ENCODE peak calls at places on chromosomes 13 and 19, in seven cellular contexts. Z is neuronal stem cell; S is DND-41; J is effector memory CD4-positive, alpha-beta T cell; B is Panc1; U is mucosa of descending colon; F is ovary. P is an unnamed sample. For H3K9me3, the result is how much of the 10 kb centered on the place peaks cover.

GRCh38 chr19:33878136-33878535 is 81.5 kb downstream of the KCTD15 start:
- DNase-seq in Z (no peak), S (no peak), J (no peak), B (no peak), U (no peak), F (no peak), P (no peak)

GRCh38 chr13:54627973-54628372 is 1599.4 kb downstream of the OLFM4 start:
- DNase-seq in Z (no peak), S (no peak), J (no peak), B (no peak), U (no peak), F (no peak), P (no peak)

GRCh38 chr19:50906217-50906616 is 5.0 kb downstream of the KLK4 start:
- DNase-seq in Z (peak), S (peak), J (no peak), B (no peak), U (no peak), F (no peak), P (peak)

GRCh38 chr19:29305268-29305667 is 92.3 kb upstream of the UQCRFS1 start:
- DNase-seq in Z (no peak), S (no peak), J (no peak), B (no peak), U (no peak), F (no peak), P (no peak)

GRCh38 chr19:49988433-49988832 is 27.5 kb upstream of the SIGLEC11 start:
- DNase-seq in Z (no peak), S (no peak), J (no peak), B (no peak), U (peak), F (no peak), P (peak)

GRCh38 chr13:36839981-36840380 is 21.0 kb downstream of the RFXAP start:
- DNase-seq in Z (no peak), S (no peak), J (no peak), B (no peak), U (no peak), F (no peak), P (no peak)

GRCh38 chr19:28239270-28239669 is 973.7 kb downstream of the UQCRFS1 start:
- DNase-seq in Z (peak), S (peak), J (no peak), B (no peak), U (no peak), F (no peak), P (no peak)

GRCh38 chr19:38378866-38379265 is 4.5 kb downstream of the PSMD8 start:
- DNase-seq in Z (no peak), S (no peak), J (no peak), B (no peak), U (no peak), F (no peak), P (no peak)

GRCh38 chr13:20729633-20730585 is 26.4 kb downstream of the IL17D start:
- DNase-seq in Z (no peak), S (no peak), J (no peak), B (no peak), U (no peak), F (no peak), P (no peak)

GRCh38 chr13:32432856-32433255 is 4.9 kb upstream of the N4BP2L1 start:
- DNase-seq in Z (no peak), S (peak), J (no peak), B (no peak), U (no peak), F (no peak), P (no peak)

GRCh38 chr19:36030264-36031148 is 2.2 kb downstream of the CLIP3 start:
- DNase-seq in Z (no peak), S (no peak), J (no peak), B (no peak), U (no peak), F (no peak), P (no peak)

GRCh38 chr19:31548941-31549340 is 199.7 kb upstream of the TSHZ3 start:
- DNase-seq in Z (no peak), S (peak), J (no peak), B (no peak), U (no peak), F (no peak), P (no peak)

GRCh38 chr19:54430306-54431254 is 15.3 kb downstream of the TTYH1 start:
- DNase-seq in Z (no peak), S (peak), J (peak), B (no peak), U (no peak), F (peak), P (peak)

GRCh38 chr13:101343128-101343787 is 73.0 kb downstream of the NALCN start:
- DNase-seq in Z (no peak), S (no peak), J (no peak), B (no peak), U (no peak), F (no peak), P (no peak)

GRCh38 chr19:19224852-19225494 is 13.2 kb downstream of the NCAN start:
- DNase-seq in Z (peak), S (no peak), J (peak), B (no peak), U (peak), F (peak), P (peak)

GRCh38 chr13:46605089-46605488 is 52.1 kb downstream of the LRCH1 start:
- DNase-seq in Z (no peak), S (no peak), J (no peak), B (no peak), U (no peak), F (no peak), P (no peak)

GRCh38 chr19:50427997-50428425 is 4.7 kb upstream of the MYBPC2 start:
- DNase-seq in Z (no peak), S (no peak), J (no peak), B (no peak), U (peak), F (peak), P (peak)

GRCh38 chr19:3154957-3155736 is 19.3 kb downstream of the GNA15 start:
- DNase-seq in Z (no peak), S (peak), J (peak), B (no peak), U (peak), F (no peak), P (no peak)

GRCh38 chr19:10686661-10687517 is 14.3 kb upstream of the QTRT1 start:
- DNase-seq in Z (no peak), S (no peak), J (no peak), B (no peak), U (no peak), F (no peak), P (peak)

GRCh38 chr19:2097330-2098327 is 914 bp downstream of the IZUMO4 start:
- DNase-seq in Z (no peak), S (no peak), J (peak), B (no peak), U (peak), F (peak), P (peak)

GRCh38 chr13:40406405-40407138 is 259.9 kb downstream of the FOXO1 start:
- DNase-seq in Z (no peak), S (no peak), J (no peak), B (no peak), U (no peak), F (no peak), P (no peak)

GRCh38 chr19:20969898-20970297 is 46.8 kb downstream of the ZNF85 start:
- DNase-seq in Z (no peak), S (no peak), J (no peak), B (no peak), U (no peak), F (no peak), P (no peak)

DNA sequence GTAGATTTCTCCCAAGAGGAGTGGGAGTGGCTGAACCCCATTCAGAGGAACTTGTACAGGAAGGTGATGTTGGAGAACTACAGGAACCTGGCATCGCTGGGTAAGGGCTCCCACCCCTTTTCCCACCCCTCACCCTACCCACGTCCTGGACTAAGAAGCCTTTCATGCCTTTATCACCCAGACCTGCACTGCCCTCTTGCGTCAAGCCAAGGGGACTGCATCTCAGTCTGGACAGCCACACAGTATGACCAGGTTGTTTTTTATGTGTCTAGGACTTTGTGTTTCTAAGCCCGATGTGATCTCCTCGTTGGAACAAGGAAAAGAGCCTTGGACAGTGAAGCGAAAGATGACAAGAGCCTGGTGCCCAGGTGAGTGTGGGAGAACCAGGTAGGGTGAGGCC is 8.8 kb downstream of the ZFP28 start:
- DNase-seq in Z (no peak), S (no peak), J (no peak), B (no peak), U (no peak), F (no peak), P (no peak)
- H3K9me3 ChIP-seq in Z (under half), S (half or more), J (under half), B (half or more), U (half or more), F (under half), P (under half)

GRCh38 chr13:28539625-28540286 is 44.8 kb upstream of the FLT1 start:
- DNase-seq in Z (no peak), S (no peak), J (no peak), B (no peak), U (no peak), F (no peak), P (no peak)

GRCh38 chr13:28541966-28542365 is 47.0 kb upstream of the FLT1 start:
- DNase-seq in Z (no peak), S (no peak), J (no peak), B (no peak), U (no peak), F (no peak), P (no peak)

GRCh38 chr13:28542804-28543203 is 47.9 kb upstream of the FLT1 start:
- DNase-seq in Z (no peak), S (no peak), J (no peak), B (no peak), U (no peak), F (no peak), P (no peak)

GRCh38 chr13:28538932-28539331 is 44.0 kb upstream of the FLT1 start:
- DNase-seq in Z (no peak), S (no peak), J (no peak), B (no peak), U (no peak), F (no peak), P (no peak)

GRCh38 chr13:28540612-28541011 is 45.7 kb upstream of the FLT1 start:
- DNase-seq in Z (no peak), S (no peak), J (no peak), B (no peak), U (no peak), F (no peak), P (no peak)
- H3K9me3 ChIP-seq in Z (under half), S (under half), J (under half), B (under half), U (under half), F (under half), P (under half)

DNA sequence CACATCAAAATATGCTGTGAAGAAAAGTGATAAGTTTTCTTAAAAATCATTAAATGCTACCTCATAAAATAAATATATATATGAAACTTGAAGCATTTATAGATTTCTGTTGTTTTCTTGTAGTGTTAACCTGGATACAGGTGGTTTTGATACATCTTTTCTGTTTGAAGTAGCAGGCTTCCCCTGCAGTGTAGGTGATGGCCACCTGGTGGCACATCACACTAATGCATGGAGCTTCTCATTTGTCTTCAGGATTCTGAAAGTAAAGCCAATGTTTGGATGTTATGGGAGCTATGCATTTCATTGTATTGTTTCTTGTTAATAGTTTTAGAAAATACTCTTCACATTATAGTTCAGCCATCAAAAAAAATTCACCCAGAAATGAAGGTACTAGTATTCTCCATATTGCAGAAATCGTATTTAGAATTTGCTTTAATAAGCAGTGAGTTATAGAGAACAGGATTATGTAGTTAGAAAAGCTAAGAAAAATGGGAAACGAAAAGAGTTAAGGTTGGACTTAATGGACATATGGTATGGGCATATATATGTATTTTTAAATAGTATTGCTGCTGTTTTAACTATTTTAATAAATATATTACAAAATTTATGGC is 18.7 kb downstream of the GPR180 start:
- DNase-seq in Z (peak), S (peak), J (no peak), B (no peak), U (no peak), F (no peak), P (no peak)
- H3K9me3 ChIP-seq in Z (under half), S (under half), J (under half), B (under half), U (under half), F (under half), P (under half)

GRCh38 chr19:58002384-58003152 is at the start of gene ZNF606:
- DNase-seq in Z (peak), S (peak), J (peak), B (no peak), U (peak), F (peak), P (peak)
- H3K9me3 ChIP-seq in Z (half or more), S (half or more), J (under half), B (half or more), U (half or more), F (under half), P (under half)

GRCh38 chr19:43905897-43906296 is 29.2 kb downstream of the ZNF45 start:
- DNase-seq in Z (no peak), S (no peak), J (no peak), B (no peak), U (no peak), F (no peak), P (no peak)
- H3K9me3 ChIP-seq in Z (under half), S (under half), J (under half), B (under half), U (half or more), F (under half), P (under half)

GRCh38 chr19:9580728-9581127 is 3.6 kb downstream of the ZNF121 start:
- DNase-seq in Z (no peak), S (no peak), J (no peak), B (no peak), U (no peak), F (no peak), P (no peak)
- H3K9me3 ChIP-seq in Z (under half), S (under half), J (under half), B (under half), U (half or more), F (under half), P (under half)

DNA sequence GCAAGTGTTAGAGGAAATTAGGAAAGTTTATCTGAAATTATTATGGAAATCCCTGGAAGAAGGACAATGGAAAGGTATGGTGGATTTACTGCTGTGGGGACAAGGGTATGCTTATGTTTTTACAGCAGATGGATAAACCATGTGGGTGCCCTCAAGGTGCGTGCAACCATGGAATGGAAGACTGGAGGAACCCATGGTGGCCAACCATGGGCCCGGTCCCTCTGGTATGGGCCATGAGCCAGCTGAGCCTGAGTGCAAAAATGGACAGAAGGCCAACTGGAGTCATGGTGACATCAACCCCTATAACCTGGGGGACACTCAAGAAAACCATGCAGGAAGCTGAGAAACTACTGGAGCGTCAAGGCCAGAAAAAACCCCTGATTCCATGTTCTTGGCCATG is 46.1 kb upstream of the ZNF726 start:
- DNase-seq in Z (no peak), S (no peak), J (no peak), B (no peak), U (no peak), F (no peak), P (no peak)
- H3K9me3 ChIP-seq in Z (under half), S (under half), J (under half), B (under half), U (under half), F (under half), P (under half)

P was measured in pancreas.